ENCODE peak calls at places on chromosome X, in five cellular contexts. X, Q, S, C and N are unnamed samples.

GRCh38 chrX:70806081-70806480 is 102.4 kb downstream of the TEX11 start:
- DNase-seq in Q (no peak), S (no peak), C (no peak), X (no peak), N (no peak)

GRCh38 chrX:145524931-145525330 is 277.6 kb downstream of the SPANXN1 start:
- DNase-seq in Q (no peak), X (no peak), S (peak), C (no peak), N (no peak)

GRCh38 chrX:129877401-129877800 is 28.6 kb upstream of the UTP14A start:
- DNase-seq in Q (no peak), X (no peak), S (no peak), C (no peak), N (no peak)

GRCh38 chrX:81925812-81926211 is 723.9 kb downstream of the SH3BGRL start:
- DNase-seq in X (no peak), C (no peak), Q (no peak), S (no peak), N (no peak)

GRCh38 chrX:8639949-8640348 is 92.0 kb downstream of the ANOS1 start:
- DNase-seq in S (peak), X (no peak), C (no peak), Q (no peak), N (no peak)

GRCh38 chrX:13659057-13659456 is 6.1 kb downstream of the TCEANC start:
- DNase-seq in X (no peak), Q (no peak), C (peak), S (no peak), N (no peak)

GRCh38 chrX:123830309-123830708 is 29.5 kb upstream of the XIAP start:
- DNase-seq in X (no peak), C (no peak), Q (no peak), S (no peak), N (no peak)

GRCh38 chrX:71637848-71638247 is 19.5 kb upstream of the CXCR3 start:
- DNase-seq in C (peak), Q (no peak), X (no peak), S (no peak), N (no peak)

GRCh38 chrX:53481816-53482485 is 47.8 kb upstream of the HSD17B10 start:
- DNase-seq in C (peak), S (peak), X (no peak), Q (peak), N (peak)

GRCh38 chrX:20720954-20721626 is 454.4 kb upstream of the RPS6KA3 start:
- DNase-seq in C (no peak), Q (no peak), S (no peak), X (no peak), N (no peak)

GRCh38 chrX:103170216-103170615 is 44.7 kb upstream of the BEX4 start:
- DNase-seq in X (no peak), S (no peak), C (no peak), Q (no peak), N (no peak)

GRCh38 chrX:103063191-103063845 is 653 bp downstream of the BEX1 start:
- DNase-seq in C (peak), Q (no peak), X (no peak), S (peak), N (peak)

GRCh38 chrX:144040793-144041192 is 156.9 kb downstream of the UBE2NL start:
- DNase-seq in X (no peak), Q (no peak), C (no peak), S (no peak), N (no peak)

GRCh38 chrX:123803331-123803983 is 56.4 kb upstream of the XIAP start:
- DNase-seq in C (peak), Q (peak), S (peak), X (no peak), N (peak)

GRCh38 chrX:79080131-79080530 is 64.4 kb upstream of the GPR174 start:
- DNase-seq in S (no peak), C (peak), X (no peak), Q (no peak), N (no peak)

GRCh38 chrX:134547047-134547679 is 87.2 kb downstream of the HPRT1 start:
- DNase-seq in S (no peak), C (peak), Q (no peak), X (no peak), N (no peak)
- H3K4me3 ChIP-seq in S (no peak), C (peak), Q (no peak), X (no peak), N (no peak)

GRCh38 chrX:10356979-10357378 is 200.2 kb downstream of the CLCN4 start:
- DNase-seq in Q (no peak), S (no peak), C (no peak), X (no peak), N (no peak)

GRCh38 chrX:10350221-10350620 is 193.4 kb downstream of the CLCN4 start:
- DNase-seq in X (no peak), C (no peak), Q (no peak), S (no peak), N (no peak)

GRCh38 chrX:10350991-10351390 is 194.2 kb downstream of the CLCN4 start:
- DNase-seq in C (no peak), S (no peak), X (no peak), Q (no peak), N (no peak)

DNA sequence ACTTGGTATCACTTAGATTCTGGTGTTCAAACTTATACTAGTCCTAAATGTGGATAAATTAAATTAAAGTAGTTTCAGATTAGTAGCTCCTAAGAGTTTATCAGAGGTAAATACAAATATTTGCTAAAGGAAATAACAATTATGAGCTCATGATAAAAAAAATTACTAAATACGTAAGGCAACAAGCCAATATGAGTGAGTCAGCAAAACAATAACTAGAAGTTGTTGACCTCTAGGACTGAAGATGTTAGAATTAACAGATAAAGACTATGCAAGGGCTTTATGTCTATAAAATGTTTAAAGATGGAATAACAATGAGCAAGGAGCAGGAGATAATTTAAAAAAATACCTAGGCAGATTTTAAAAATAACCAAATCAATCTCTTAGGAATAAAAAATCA is 195.8 kb downstream of the CLCN4 start:
- DNase-seq in S (no peak), C (no peak), X (no peak), Q (no peak), N (no peak)
- H3K4me3 ChIP-seq in S (no peak), C (no peak), X (no peak), Q (no peak), N (no peak)

DNA sequence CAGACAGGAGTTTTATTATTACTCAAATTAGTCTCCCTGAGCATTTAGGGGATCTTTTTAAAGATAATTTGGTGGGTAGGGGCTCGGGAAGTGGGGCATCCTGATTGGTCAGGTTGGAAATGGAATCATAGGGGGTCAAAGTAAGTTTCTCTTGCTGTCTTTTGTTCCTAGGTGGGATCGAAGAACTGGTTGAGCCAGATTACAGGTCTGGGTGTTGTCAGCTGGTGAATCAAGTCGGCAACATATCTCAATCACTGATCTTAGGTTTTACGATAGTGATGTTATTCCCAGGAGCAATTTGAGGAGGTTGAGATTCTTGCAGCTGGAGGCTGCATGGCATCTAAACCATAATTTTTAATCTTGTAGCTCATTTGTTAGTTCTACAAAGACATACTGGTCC is 629.5 kb upstream of the AMOT start:
- DNase-seq in Q (no peak), S (no peak), X (no peak), C (no peak), N (no peak)
- H3K4me3 ChIP-seq in Q (no peak), S (no peak), X (no peak), C (no peak), N (no peak)

GRCh38 chrX:69504626-69505612 is 793 bp downstream of the NALF2 start:
- DNase-seq in C (no peak), X (no peak), S (peak), Q (no peak), N (no peak)
- H3K4me3 ChIP-seq in C (no peak), X (peak), S (peak), Q (peak), N (no peak)

DNA sequence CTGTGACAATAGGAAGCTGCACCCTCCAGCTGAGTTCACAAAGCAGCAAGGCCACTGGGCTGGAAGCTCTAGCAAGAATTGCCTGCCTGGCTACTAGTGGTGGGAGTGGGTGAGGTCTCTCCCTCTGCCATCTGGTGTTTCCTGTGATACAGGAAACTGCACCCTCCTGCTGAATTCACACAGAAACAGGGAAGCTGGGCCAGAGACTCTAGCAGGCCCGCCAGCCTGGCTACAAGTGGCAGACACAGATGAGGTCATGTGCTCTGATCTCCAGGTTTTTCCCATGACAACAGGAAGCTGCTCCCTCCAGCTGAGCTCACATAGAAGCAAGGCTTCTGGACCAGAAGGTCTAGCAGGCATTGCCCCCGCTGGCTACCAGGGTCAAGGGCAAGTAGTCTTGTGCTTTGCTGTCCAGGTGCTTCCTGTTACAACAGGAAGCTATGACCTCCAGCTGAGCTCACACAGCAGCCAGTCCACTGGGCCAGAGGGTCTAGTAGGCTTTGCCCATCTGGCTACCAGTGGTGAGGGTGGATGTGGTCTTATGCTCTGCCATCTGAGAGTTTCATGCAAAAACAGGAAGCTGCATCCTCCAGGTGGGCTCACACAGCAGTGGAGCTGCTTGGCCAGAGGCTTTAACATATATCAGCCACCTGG is 41.5 kb upstream of the ZXDA start:
- DNase-seq in S (no peak), C (no peak), X (no peak), Q (no peak), N (peak)
- H3K4me3 ChIP-seq in S (no peak), C (no peak), X (no peak), Q (no peak), N (no peak)

DNA sequence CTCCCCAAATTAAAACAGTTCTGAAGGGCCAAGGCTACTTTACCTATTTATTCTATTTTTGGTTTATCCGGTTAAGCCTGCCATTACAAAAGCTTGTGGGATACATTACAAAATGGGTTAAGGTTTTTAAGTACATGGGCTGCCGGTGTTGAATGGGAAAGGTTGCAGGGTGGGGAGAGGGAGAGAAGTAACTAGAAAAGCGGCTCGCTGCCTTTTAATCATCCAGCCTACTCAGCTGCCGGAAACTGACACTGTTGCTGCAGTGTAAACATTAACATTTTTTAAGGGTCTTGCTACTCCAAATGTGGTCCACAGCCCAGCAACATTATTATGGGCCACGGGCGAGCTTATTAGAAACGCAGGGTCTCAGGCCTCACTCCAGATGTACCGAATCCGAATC is 1.5 kb upstream of the IL1RAPL1 start:
- DNase-seq in C (no peak), S (no peak), Q (no peak), X (no peak), N (no peak)
- H3K4me3 ChIP-seq in C (peak), S (peak), Q (no peak), X (no peak), N (no peak)

DNA sequence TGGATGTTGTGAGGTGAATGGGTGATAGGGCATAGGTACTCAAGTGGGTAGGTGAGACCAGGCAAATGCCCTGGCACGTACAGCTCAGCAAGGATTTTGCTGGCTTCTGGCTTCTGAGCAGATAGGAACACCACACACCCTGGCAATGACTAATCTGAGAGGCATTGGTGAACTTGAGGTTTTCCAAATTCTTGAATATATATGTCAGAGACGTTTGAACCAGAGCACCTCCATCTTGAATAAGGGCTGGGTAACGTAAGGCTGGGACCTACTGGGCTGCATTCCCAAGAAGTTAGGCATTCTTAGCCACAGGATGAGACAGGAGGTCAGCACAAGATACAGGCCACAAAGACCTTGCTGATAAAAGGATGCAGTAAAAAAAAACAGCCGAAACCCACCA is 204.5 kb downstream of the NLGN4X start:
- DNase-seq in S (no peak), C (no peak), X (no peak), Q (no peak), N (no peak)
- H3K4me3 ChIP-seq in S (no peak), C (no peak), X (no peak), Q (no peak), N (no peak)

DNA sequence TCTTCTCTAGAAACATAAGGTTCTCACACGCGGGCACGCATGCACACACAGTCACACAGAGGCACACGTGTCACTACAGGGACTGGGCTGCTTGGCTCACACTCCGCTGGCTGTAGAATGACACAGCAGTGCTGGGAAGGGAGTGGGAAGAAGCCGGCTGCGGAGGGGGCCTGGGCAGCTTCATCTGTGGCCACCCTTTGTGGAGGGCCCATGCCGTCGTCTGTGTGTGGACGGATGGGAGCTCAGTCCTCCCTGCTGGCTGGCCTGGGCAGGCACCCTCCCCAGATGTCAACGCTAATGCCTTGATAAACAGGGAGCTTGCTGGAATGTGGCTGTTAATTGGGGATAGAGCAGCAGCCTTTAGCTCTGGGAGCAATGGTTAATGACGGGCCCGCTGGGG is 621.2 kb downstream of the BCOR start:
- DNase-seq in C (no peak), S (peak), X (no peak), Q (no peak), N (no peak)
- H3K4me3 ChIP-seq in C (no peak), S (no peak), X (no peak), Q (no peak), N (no peak)